ENCODE peak calls at places on chromosomes 7 and 10, in four cellular contexts. One of them, this sample, is unnamed.

GRCh38 chr7:29337628-29338116 is 143.1 kb downstream of the CHN2 start:
- DNase-seq in adrenal gland: no peak
- DNase-seq in stomach: no peak
- DNase-seq in heart left ventricle: no peak
- DNase-seq in this sample: no peak

GRCh38 chr7:157791261-157791660 is 454.5 kb downstream of the DNAJB6 start:
- DNase-seq in adrenal gland: no peak
- DNase-seq in stomach: no peak
- DNase-seq in heart left ventricle: no peak
- DNase-seq in this sample: no peak

GRCh38 chr7:80722596-80723141 is 84.2 kb downstream of the CD36 start:
- DNase-seq in adrenal gland: peak; percentile 23
- DNase-seq in stomach: peak; percentile 32
- DNase-seq in heart left ventricle: peak; percentile 68
- DNase-seq in this sample: no peak

GRCh38 chr7:138237995-138238394 is 161.7 kb downstream of the AKR1D1 start:
- DNase-seq in adrenal gland: no peak
- DNase-seq in stomach: no peak
- DNase-seq in heart left ventricle: no peak
- DNase-seq in this sample: no peak

GRCh38 chr10:132292287-132292971 is 15.3 kb downstream of the STK32C start:
- DNase-seq in adrenal gland: no peak
- DNase-seq in stomach: no peak
- DNase-seq in heart left ventricle: no peak
- DNase-seq in this sample: peak; percentile 61

GRCh38 chr7:157729566-157729965 is 392.8 kb downstream of the DNAJB6 start:
- DNase-seq in adrenal gland: no peak
- DNase-seq in stomach: no peak
- DNase-seq in heart left ventricle: no peak
- DNase-seq in this sample: no peak

GRCh38 chr7:131225619-131226101 is 102.0 kb upstream of the MKLN1 start:
- DNase-seq in adrenal gland: peak; percentile 72
- DNase-seq in stomach: peak; percentile 28
- DNase-seq in heart left ventricle: peak; percentile 44
- DNase-seq in this sample: no peak

GRCh38 chr10:19971343-19971742 is 155.1 kb downstream of the PLXDC2 start:
- DNase-seq in adrenal gland: no peak
- DNase-seq in stomach: no peak
- DNase-seq in heart left ventricle: no peak
- DNase-seq in this sample: no peak

DNA sequence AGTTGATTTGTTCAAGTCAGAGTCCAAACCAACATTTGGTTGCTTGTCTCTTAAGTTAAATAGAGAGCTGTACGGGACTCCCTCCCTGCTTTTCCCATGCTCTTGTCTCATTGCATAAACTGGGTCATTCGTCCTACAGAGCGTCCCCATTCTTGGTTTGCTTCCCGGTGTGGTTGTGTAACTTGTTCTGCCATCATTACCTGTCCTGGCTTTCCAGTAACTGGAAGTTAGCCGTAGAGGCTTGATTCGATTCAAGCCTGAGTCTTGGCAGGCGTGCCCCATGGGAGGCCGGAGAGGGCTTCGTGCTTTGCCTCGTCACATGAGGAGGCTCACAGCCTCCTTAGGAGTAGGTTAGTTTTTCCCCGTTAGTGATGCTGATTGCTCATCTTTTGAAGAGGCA is 40.2 kb downstream of the FBH1 start:
- DNase-seq in adrenal gland: no peak
- DNase-seq in stomach: no peak
- DNase-seq in heart left ventricle: no peak
- DNase-seq in this sample: no peak
- TF ChIP-seq POLR2A in adrenal gland: no peak
- TF ChIP-seq POLR2A in stomach: no peak
- TF ChIP-seq POLR2A in heart left ventricle: no peak
- TF ChIP-seq POLR2A in this sample: no peak

GRCh38 chr10:114239994-114240345 is 916 bp downstream of the VWA2 start:
- DNase-seq in adrenal gland: no peak
- DNase-seq in stomach: no peak
- DNase-seq in heart left ventricle: no peak
- DNase-seq in this sample: no peak
- H3K4me3 ChIP-seq in adrenal gland: no peak overlapping the region
- H3K4me3 ChIP-seq in stomach: peak overlapping the region; percentile 60
- H3K4me3 ChIP-seq in heart left ventricle: no peak overlapping the region
- H3K4me3 ChIP-seq in this sample: no peak overlapping the region

DNA sequence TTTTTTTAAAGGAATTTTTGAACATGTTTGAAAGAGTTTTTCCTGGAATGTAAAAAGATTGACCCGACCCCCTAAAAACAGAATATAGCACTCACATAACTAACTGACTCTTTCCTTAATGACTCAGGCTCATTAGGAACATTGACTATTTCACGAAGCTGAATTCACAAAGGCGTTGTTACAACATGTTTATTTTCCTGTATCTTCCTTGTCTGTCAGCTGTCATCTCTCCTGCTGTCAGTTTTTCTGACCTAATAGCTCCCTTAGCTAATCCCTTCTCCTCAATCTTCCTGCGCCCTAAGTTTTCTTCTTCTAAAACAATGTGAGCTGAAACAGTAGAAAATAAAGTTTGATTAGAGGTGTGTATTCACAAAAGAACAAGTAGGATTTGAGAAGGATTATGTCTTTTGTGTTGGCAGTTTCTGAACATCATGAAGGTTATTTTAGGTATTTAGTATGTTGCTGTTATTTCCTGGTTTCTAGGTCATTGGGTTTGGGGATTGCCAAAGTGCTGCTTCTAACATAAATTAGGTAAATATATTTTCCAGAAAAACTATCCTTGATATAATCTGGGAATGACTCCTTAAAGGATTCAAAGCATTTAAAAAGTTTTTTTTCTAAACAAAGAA is 4.6 kb upstream of the MDFIC start:
- DNase-seq in adrenal gland: no peak
- DNase-seq in stomach: no peak
- DNase-seq in heart left ventricle: no peak
- DNase-seq in this sample: no peak
- H3K27ac ChIP-seq in adrenal gland: no peak overlapping the region
- H3K27ac ChIP-seq in stomach: no peak overlapping the region
- H3K27ac ChIP-seq in heart left ventricle: no peak overlapping the region
- H3K27ac ChIP-seq in this sample: peak overlapping the region; percentile 49

GRCh38 chr10:73576178-73576889 is 14.8 kb downstream of the USP54 start:
- DNase-seq in adrenal gland: peak; percentile 73
- DNase-seq in stomach: peak; percentile 46
- DNase-seq in heart left ventricle: no peak
- DNase-seq in this sample: no peak
- TF ChIP-seq POLR2A in adrenal gland: no peak
- TF ChIP-seq POLR2A in stomach: no peak
- TF ChIP-seq POLR2A in heart left ventricle: peak; percentile 62
- TF ChIP-seq POLR2A in this sample: no peak

GRCh38 chr10:73865459-73866442 is 8.6 kb downstream of the CAMK2G start:
- DNase-seq in adrenal gland: peak; percentile 38
- DNase-seq in stomach: no peak
- DNase-seq in heart left ventricle: peak; percentile 66
- DNase-seq in this sample: peak; percentile 94
- H3K4me3 ChIP-seq in adrenal gland: no peak overlapping the region
- H3K4me3 ChIP-seq in stomach: peak overlapping the region; percentile 25
- H3K4me3 ChIP-seq in heart left ventricle: no peak overlapping the region
- H3K4me3 ChIP-seq in this sample: no peak overlapping the region

This sample was measured in spleen.